ENCODE peak calls at places on chromosomes 13 and 19, in five cellular contexts. J, X, Q, I and V are unnamed samples.

GRCh38 chr19:6825076-6825774 is 52.7 kb downstream of the VAV1 start:
- DNase-seq in J (no peak), X (no peak), Q (no peak), I (no peak), V (no peak)

GRCh38 chr13:28384789-28385188 is 110.1 kb downstream of the FLT1 start:
- DNase-seq in J (no peak), X (no peak), Q (no peak), I (no peak), V (no peak)

GRCh38 chr13:20492641-20493040 is 33.0 kb downstream of the CRYL1 start:
- DNase-seq in J (peak; percentile 49), X (no peak), Q (peak; percentile 35), I (no peak), V (no peak)

GRCh38 chr13:106569233-106570095 is 1.5 kb upstream of the ARGLU1 start:
- DNase-seq in J (no peak), X (no peak), Q (no peak), I (no peak), V (no peak)

GRCh38 chr19:8512115-8512967 is 1.6 kb downstream of the ZNF414 start:
- DNase-seq in J (peak; percentile 49), X (no peak), Q (peak; percentile 51), I (peak; percentile 39), V (no peak)

GRCh38 chr19:48745208-48745995 is 1.3 kb downstream of the IZUMO1 start:
- DNase-seq in J (peak; percentile 88), X (peak; percentile 65), Q (peak; percentile 77), I (peak; percentile 60), V (peak; percentile 63)

GRCh38 chr13:99823961-99824360 is 147.6 kb downstream of the ZIC5 start:
- DNase-seq in J (no peak), X (no peak), Q (no peak), I (no peak), V (no peak)

GRCh38 chr13:27476943-27477681 is 26.7 kb upstream of the MTIF3 start:
- DNase-seq in J (no peak), X (no peak), Q (no peak), I (no peak), V (peak; percentile 76)

GRCh38 chr19:35045667-35046300 is 4.3 kb downstream of the HPN start:
- DNase-seq in J (peak; percentile 62), X (no peak), Q (no peak), I (no peak), V (no peak)

GRCh38 chr19:53812335-53812734 is 11.8 kb downstream of the NLRP12 start:
- DNase-seq in J (peak; percentile 63), X (no peak), Q (no peak), I (no peak), V (no peak)

GRCh38 chr13:85650613-85651012 is 148.6 kb downstream of the SLITRK6 start:
- DNase-seq in J (no peak), X (no peak), Q (no peak), I (no peak), V (no peak)

GRCh38 chr13:34655554-34655953 is 286.5 kb upstream of the NBEA start:
- DNase-seq in J (no peak), X (no peak), Q (no peak), I (no peak), V (no peak)

GRCh38 chr19:53774011-53774410 is 50.1 kb downstream of the NLRP12 start:
- DNase-seq in J (no peak), X (no peak), Q (no peak), I (no peak), V (no peak)

GRCh38 chr19:18791315-18791678 is 192 bp upstream of the COMP start:
- DNase-seq in J (no peak), X (no peak), Q (no peak), I (no peak), V (no peak)

GRCh38 chr19:7870571-7871279 is 3.5 kb downstream of the PRR36 start:
- DNase-seq in J (peak; percentile 89), X (peak; percentile 49), Q (peak; percentile 81), I (peak; percentile 48), V (peak; percentile 60)

GRCh38 chr19:35264281-35265125 is 4.3 kb upstream of the USF2 start:
- DNase-seq in J (no peak), X (peak; percentile 10), Q (no peak), I (no peak), V (peak; percentile 20)

GRCh38 chr13:46507978-46508377 is 45.0 kb upstream of the LRCH1 start:
- DNase-seq in J (no peak), X (no peak), Q (no peak), I (no peak), V (no peak)

GRCh38 chr13:39875111-39875510 is 219.6 kb downstream of the COG6 start:
- DNase-seq in J (no peak), X (no peak), Q (no peak), I (no peak), V (no peak)

GRCh38 chr13:43054803-43055802 is 31.7 kb downstream of the DNAJC15 start:
- DNase-seq in J (peak; percentile 83), X (peak; percentile 46), Q (peak; percentile 16), I (peak; percentile 47), V (no peak)

GRCh38 chr13:49545661-49546060 is 39.7 kb downstream of the RCBTB1 start:
- DNase-seq in J (no peak), X (no peak), Q (no peak), I (no peak), V (no peak)

GRCh38 chr13:27704681-27705080 is 83.0 kb downstream of the POLR1D start:
- DNase-seq in J (no peak), X (no peak), Q (no peak), I (no peak), V (no peak)

GRCh38 chr13:58583961-58584360 is 952.4 kb downstream of the PCDH17 start:
- DNase-seq in J (no peak), X (no peak), Q (no peak), I (no peak), V (no peak)

GRCh38 chr19:30722801-30723200 is 350.6 kb downstream of the ZNF536 start:
- DNase-seq in J (no peak), X (no peak), Q (no peak), I (no peak), V (no peak)

GRCh38 chr13:77696006-77696862 is 1.3 kb upstream of the SLAIN1 start:
- DNase-seq in J (peak; percentile 70), X (no peak), Q (no peak), I (no peak), V (no peak)

GRCh38 chr13:95099541-95099940 is 201.7 kb downstream of the ABCC4 start:
- DNase-seq in J (no peak), X (no peak), Q (no peak), I (no peak), V (peak; percentile 57)

DNA sequence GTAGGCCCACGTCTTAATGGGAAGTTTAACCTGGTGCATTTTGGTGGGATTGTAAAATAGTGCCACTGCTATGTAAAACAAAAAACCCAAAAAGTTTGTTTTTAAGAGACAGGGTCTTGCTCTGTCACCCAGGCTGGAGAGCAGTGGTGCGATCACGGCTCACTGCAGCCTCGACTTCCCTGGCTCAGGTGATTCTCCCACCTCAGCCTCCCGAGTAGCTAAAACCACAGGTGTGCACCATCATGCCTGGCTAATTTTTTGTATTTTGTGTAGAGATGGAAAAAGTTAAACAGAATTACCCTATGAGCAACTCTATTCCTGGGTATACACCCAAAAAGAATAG is 820 bp upstream of the REXO1 start:
- DNase-seq in J (no peak), X (no peak), Q (no peak), I (no peak), V (no peak)
- TF ChIP-seq CTCF in J (no peak), X (no peak), Q (no peak), I (no peak), V (no peak)

GRCh38 chr19:29687244-29687896 is 22.1 kb downstream of the PLEKHF1 start:
- DNase-seq in J (peak; percentile 38), X (peak; percentile 82), Q (no peak), I (no peak), V (no peak)

GRCh38 chr19:29694669-29695627 is 20.1 kb downstream of the C19orf12 start:
- DNase-seq in J (peak; percentile 67), X (peak; percentile 80), Q (peak; percentile 89), I (peak; percentile 87), V (peak; percentile 82)

GRCh38 chr19:29687897-29688728 is 22.9 kb downstream of the PLEKHF1 start:
- DNase-seq in J (no peak), X (no peak), Q (no peak), I (no peak), V (no peak)

GRCh38 chr19:29694166-29694565 is 20.9 kb downstream of the C19orf12 start:
- DNase-seq in J (no peak), X (no peak), Q (no peak), I (no peak), V (no peak)

DNA sequence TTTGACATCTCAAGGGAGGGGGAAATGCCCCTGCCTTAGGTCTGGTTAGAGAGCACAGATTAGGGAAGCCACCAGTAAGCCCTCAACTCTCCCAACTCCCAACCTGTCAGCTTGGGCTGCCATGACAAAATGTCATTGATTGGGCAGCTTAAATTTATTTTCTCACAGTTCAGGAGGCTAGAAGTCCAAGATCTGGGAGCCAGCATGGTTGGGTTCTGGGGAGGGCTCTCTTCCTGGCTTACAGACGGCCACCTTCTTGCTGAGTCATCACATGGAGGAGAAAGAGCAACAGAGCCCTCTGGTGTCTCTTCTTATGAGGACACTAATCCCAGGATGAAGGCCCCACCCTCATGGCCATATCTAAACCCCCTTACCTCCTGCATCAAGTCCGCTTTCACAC is 24.2 kb downstream of the C19orf12 start:
- DNase-seq in J (peak; percentile 43), X (no peak), Q (peak; percentile 37), I (no peak), V (no peak)
- TF ChIP-seq CTCF in J (peak; percentile 31), X (peak; percentile 36), Q (peak; percentile 54), I (peak; percentile 39), V (no peak)

GRCh38 chr19:50873056-50873455 is at the start of gene KLK2:
- DNase-seq in J (no peak), X (no peak), Q (no peak), I (no peak), V (no peak)

GRCh38 chr19:50874185-50874584 is 946 bp downstream of the KLK2 start:
- DNase-seq in J (no peak), X (no peak), Q (no peak), I (no peak), V (no peak)

GRCh38 chr19:50869479-50869878 is 3.8 kb upstream of the KLK2 start:
- DNase-seq in J (no peak), X (no peak), Q (no peak), I (no peak), V (no peak)

GRCh38 chr19:50875795-50876422 is 2.7 kb downstream of the KLK2 start:
- DNase-seq in J (no peak), X (no peak), Q (no peak), I (no peak), V (no peak)

DNA sequence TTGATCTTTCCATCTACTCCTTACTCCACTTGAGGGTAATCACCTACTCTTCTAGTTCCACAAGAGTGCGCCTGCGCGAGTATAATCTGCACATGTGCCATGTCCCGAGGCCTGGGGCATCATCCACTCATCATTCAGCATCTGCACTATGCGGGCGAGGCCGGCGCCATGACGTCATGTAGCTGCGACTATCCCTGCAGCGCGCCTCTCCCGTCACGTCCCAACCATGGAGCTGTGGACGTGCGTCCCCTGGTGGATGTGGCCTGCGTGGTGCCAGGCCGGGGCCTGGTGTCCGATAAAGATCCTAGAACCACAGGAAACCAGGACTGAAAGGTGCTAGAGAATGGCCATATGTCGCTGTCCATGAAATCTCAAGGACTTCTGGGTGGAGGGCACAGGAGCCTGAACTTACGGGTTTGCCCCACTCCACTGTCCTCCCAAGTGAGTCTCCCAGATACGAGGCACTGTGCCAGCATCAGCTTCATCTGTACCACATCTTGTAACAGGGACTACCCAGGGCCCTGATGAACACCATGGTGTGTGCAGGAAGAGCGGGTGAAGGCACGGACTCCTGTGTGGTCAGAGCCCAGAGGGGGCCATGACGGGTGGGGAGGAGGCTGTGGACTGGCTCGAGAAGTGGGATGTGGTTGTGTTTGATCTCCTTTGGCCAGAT is 2.7 kb upstream of the KLK2 start:
- DNase-seq in J (no peak), X (no peak), Q (no peak), I (no peak), V (no peak)
- TF ChIP-seq CTCF in J (no peak), X (no peak), Q (peak; percentile 6), I (no peak), V (no peak)

GRCh38 chr19:11364935-11365334 is 9.5 kb upstream of the SWSAP1 start:
- DNase-seq in J (no peak), X (no peak), Q (no peak), I (no peak), V (no peak)
- TF ChIP-seq CTCF in J (no peak), X (no peak), Q (no peak), I (no peak), V (no peak)